ENCODE peak calls at places on chromosomes 2 and 18, in six cellular contexts. Z is stimulated activated CD4-positive, alpha-beta T cell treated with anti-CD3 and anti-CD28 coated beads, Interleukin-4, amount 100 ng/mL, for 24 hours; U is CD4-positive, alpha-beta T cell; I is occipital lobe; B is head of caudate nucleus; S is activated T-helper 1 cell treated with Interleukin-2 at 50 U/mL for 16 hours. R is an unnamed sample.

GRCh38 chr2:145572238-145572637 is 1052.3 kb upstream of the ZEB2 start:
- DNase-seq in Z (no peak), U (no peak), I (no peak), B (no peak), S (no peak), R (no peak)

GRCh38 chr2:121146630-121147029 is 138.4 kb downstream of the TFCP2L1 start:
- DNase-seq in Z (no peak), U (no peak), I (no peak), B (no peak), S (no peak), R (no peak)

GRCh38 chr2:73291093-73291460 is 2.3 kb downstream of the EGR4 start:
- DNase-seq in Z (peak), U (peak), I (no peak), B (peak), S (peak), R (peak)

GRCh38 chr2:42917374-42918017 is 125.1 kb upstream of the HAAO start:
- DNase-seq in Z (no peak), U (no peak), I (no peak), B (no peak), S (no peak), R (no peak)

GRCh38 chr2:85920810-85921545 is 32.2 kb upstream of the ST3GAL5 start:
- DNase-seq in Z (no peak), U (no peak), I (no peak), B (no peak), S (no peak), R (no peak)

GRCh38 chr18:45168883-45169585 is 446.2 kb upstream of the SLC14A2 start:
- DNase-seq in Z (no peak), U (no peak), I (no peak), B (no peak), S (no peak), R (no peak)

GRCh38 chr2:167181134-167181533 is 292.9 kb downstream of the XIRP2 start:
- DNase-seq in Z (no peak), U (no peak), I (no peak), B (no peak), S (no peak), R (no peak)

GRCh38 chr2:232883116-232883721 is 13.2 kb downstream of the SNORC start:
- DNase-seq in Z (no peak), U (no peak), I (no peak), B (no peak), S (no peak), R (peak)

GRCh38 chr2:85844486-85844885 is 44.3 kb downstream of the ST3GAL5 start:
- DNase-seq in Z (no peak), U (no peak), I (no peak), B (no peak), S (no peak), R (no peak)

GRCh38 chr2:231648579-231649174 is 56.0 kb downstream of the TEX44 start:
- DNase-seq in Z (peak), U (peak), I (no peak), B (peak), S (peak), R (peak)

GRCh38 chr2:8165550-8165949 is 516.3 kb upstream of the ID2 start:
- DNase-seq in Z (no peak), U (no peak), I (no peak), B (no peak), S (no peak), R (no peak)

R was measured in CD4-positive, alpha-beta memory T cell.